ENCODE peak calls at places on chromosomes 13 and 19, in five cellular contexts. Z is GM03348; O is naive thymus-derived CD8-positive, alpha-beta T cell; P is body of pancreas; E is SK-MEL-5. N is an unnamed sample.
A peak's percentile ranks its signal among the peaks of the same experiment; 100 is the strongest.

GRCh38 chr13:46953331-46953730 is 56.5 kb upstream of the HTR2A start:
- DNase-seq in E (no peak), Z (no peak), P (no peak), O (no peak), N (no peak)

GRCh38 chr13:36069881-36070366 is 61.3 kb downstream of the DCLK1 start:
- DNase-seq in P (no peak), O (no peak), Z (peak; percentile 35), E (peak; percentile 98), N (no peak)

GRCh38 chr13:101654916-101655315 is 202.4 kb downstream of the ITGBL1 start:
- DNase-seq in O (no peak), E (no peak), Z (peak; percentile 3), P (no peak), N (no peak)

GRCh38 chr19:19491321-19492025 is 23.9 kb downstream of the TSSK6 start:
- DNase-seq in Z (no peak), E (no peak), P (no peak), O (no peak), N (no peak)

GRCh38 chr13:52738719-52739467 is 727 bp downstream of the CNMD start:
- DNase-seq in E (no peak), Z (no peak), P (peak; percentile 18), O (no peak), N (no peak)

GRCh38 chr19:13103585-13103923 is 896 bp upstream of the LYL1 start:
- DNase-seq in P (no peak), E (no peak), O (no peak), Z (no peak), N (no peak)

GRCh38 chr19:19407640-19407933 is 2.1 kb downstream of the GATAD2A start:
- DNase-seq in Z (no peak), E (no peak), P (no peak), O (no peak), N (no peak)

GRCh38 chr19:22733691-22734090 is 50.3 kb downstream of the ZNF99 start:
- DNase-seq in E (no peak), O (no peak), P (no peak), Z (no peak), N (no peak)

GRCh38 chr13:49836516-49836915 is 44.0 kb upstream of the KPNA3 start:
- DNase-seq in O (no peak), P (peak; percentile 43), Z (no peak), E (no peak), N (no peak)